ENCODE peak calls at places on chromosomes 11 and 22, in six cellular contexts. D is endothelial cell; V is stimulated activated naive CD8-positive, alpha-beta T cell treated with anti-CD3 and anti-CD28 coated beads, Interleukin-15, Interleukin-2, amounts not matched to agents 100 U/mL and 50 U/mL, for 24 hours; Z is cardiac fibroblast; L is tibial artery; Q is M059J. K is an unnamed sample.

GRCh38 chr11:123072279-123072678 is 10.3 kb upstream of the HSPA8 start:
- DNase-seq in Z (no peak), D (no peak), Q (no peak), V (no peak), L (no peak), K (no peak)

GRCh38 chr11:76038608-76039007 is 167.7 kb downstream of the WNT11 start:
- DNase-seq in V (no peak), Z (no peak), Q (no peak), L (no peak), D (no peak), K (no peak)

GRCh38 chr22:47572443-47572842 is 810.0 kb downstream of the TBC1D22A start:
- DNase-seq in V (no peak), Z (no peak), L (peak; percentile 7), Q (no peak), D (no peak), K (no peak)

GRCh38 chr11:69120096-69120875 is 35.4 kb upstream of the SMIM38 start:
- DNase-seq in L (no peak), Z (no peak), D (no peak), V (no peak), Q (no peak), K (no peak)

GRCh38 chr11:128021304-128022006 is 565.9 kb downstream of the ETS1 start:
- DNase-seq in Q (peak; percentile 45), V (no peak), D (peak; percentile 48), Z (peak; percentile 41), L (no peak), K (peak; percentile 56)

GRCh38 chr11:6307879-6308278 is 12.4 kb downstream of the CAVIN3 start:
- DNase-seq in L (no peak), V (no peak), Q (peak; percentile 46), Z (peak; percentile 46), D (no peak), K (peak; percentile 55)

GRCh38 chr11:120657306-120658070 is 145.9 kb downstream of the GRIK4 start:
- DNase-seq in V (no peak), D (no peak), Z (no peak), L (no peak), Q (no peak), K (no peak)

GRCh38 chr11:46898396-46899095 is 19.8 kb downstream of the LRP4 start:
- DNase-seq in Q (no peak), Z (no peak), D (no peak), V (no peak), L (no peak), K (no peak)

GRCh38 chr11:88384004-88384677 is 46.6 kb upstream of the CTSC start:
- DNase-seq in D (no peak), L (no peak), Q (peak; percentile 83), V (no peak), Z (peak; percentile 68), K (no peak)

GRCh38 chr22:20657963-20658362 is 116.0 kb upstream of the SERPIND1 start:
- DNase-seq in Z (no peak), Q (no peak), V (no peak), L (no peak), D (no peak), K (no peak)

GRCh38 chr22:40746428-40747220 is 67.3 kb downstream of the MCHR1 start:
- DNase-seq in L (no peak), D (no peak), Q (no peak), V (no peak), Z (peak; percentile 11), K (no peak)

GRCh38 chr11:45366196-45366595 is 80.1 kb upstream of the SYT13 start:
- DNase-seq in D (no peak), V (no peak), Q (peak; percentile 9), Z (no peak), L (no peak), K (no peak)

GRCh38 chr11:44592125-44592643 is 26.7 kb downstream of the CD82 start:
- DNase-seq in Z (peak; percentile 79), V (no peak), L (peak; percentile 85), Q (no peak), D (no peak), K (no peak)

GRCh38 chr22:25485626-25486545 is 78.6 kb upstream of the GRK3 start:
- DNase-seq in Q (no peak), L (no peak), Z (no peak), D (no peak), V (peak; percentile 59), K (no peak)

GRCh38 chr11:3203221-3204043 is 15.2 kb downstream of the MRGPRG start:
- DNase-seq in V (no peak), Z (no peak), L (peak; percentile 5), D (no peak), Q (peak; percentile 19), K (peak; percentile 69)

GRCh38 chr11:58075781-58076180 is 45.0 kb downstream of the OR6Q1 start:
- DNase-seq in Z (peak; percentile 67), D (no peak), Q (peak; percentile 61), V (no peak), L (no peak), K (no peak)

GRCh38 chr11:47768090-47768620 is 1.0 kb upstream of the FNBP4 start:
- DNase-seq in Q (peak; percentile 81), V (peak; percentile 42), Z (peak; percentile 80), D (peak; percentile 22), L (peak; percentile 70), K (peak; percentile 65)

GRCh38 chr11:107858217-107859070 is at the start of gene SLC35F2:
- DNase-seq in L (peak; percentile 44), Z (peak; percentile 61), Q (peak; percentile 86), V (peak; percentile 83), D (peak; percentile 61), K (peak; percentile 93)

GRCh38 chr11:122363306-122363705 is 247.3 kb upstream of the BLID start:
- DNase-seq in V (no peak), L (no peak), D (no peak), Q (peak; percentile 13), Z (no peak), K (no peak)

GRCh38 chr11:31160504-31161422 is 208.8 kb downstream of the DCDC1 start:
- DNase-seq in Q (peak; percentile 3), Z (peak; percentile 2), V (no peak), D (peak; percentile 9), L (no peak), K (peak; percentile 75)

GRCh38 chr11:72643547-72643946 is 30.7 kb downstream of the PDE2A start:
- DNase-seq in D (no peak), V (no peak), L (peak; percentile 39), Z (peak; percentile 72), Q (peak; percentile 89), K (no peak)

GRCh38 chr11:59259867-59260475 is 47.2 kb upstream of the MPEG1 start:
- DNase-seq in Q (no peak), V (no peak), Z (no peak), L (no peak), D (no peak), K (no peak)

GRCh38 chr11:117371453-117371852 is 43.8 kb downstream of the CEP164 start:
- DNase-seq in V (no peak), Z (no peak), Q (no peak), D (no peak), L (no peak), K (no peak)

GRCh38 chr22:37283393-37283937 is 1.2 kb downstream of the CYTH4 start:
- DNase-seq in Z (no peak), V (peak; percentile 60), Q (no peak), L (no peak), D (no peak), K (peak; percentile 71)

GRCh38 chr11:2930705-2931415 is 1.6 kb upstream of the PHLDA2 start:
- DNase-seq in L (peak; percentile 57), D (peak; percentile 66), Q (peak; percentile 83), V (peak; percentile 67), Z (peak; percentile 51), K (peak; percentile 94)

GRCh38 chr11:36775157-36775556 is 177.1 kb upstream of the RAG2 start:
- DNase-seq in V (no peak), L (no peak), D (no peak), Q (peak; percentile 51), Z (no peak), K (no peak)

GRCh38 chr11:67648140-67648795 is 2.3 kb downstream of the ACY3 start:
- DNase-seq in L (no peak), V (peak; percentile 67), Q (peak; percentile 35), D (peak; percentile 47), Z (no peak), K (peak; percentile 85)

GRCh38 chr11:74683941-74684481 is 47.2 kb downstream of the CHRDL2 start:
- DNase-seq in Z (peak; percentile 39), V (no peak), L (no peak), Q (peak; percentile 37), D (no peak), K (peak; percentile 16)

GRCh38 chr22:40031766-40032470 is 37.2 kb downstream of the FAM83F start:
- DNase-seq in D (no peak), Q (no peak), L (peak; percentile 65), V (no peak), Z (peak; percentile 77), K (no peak)

GRCh38 chr11:128852327-128853023 is 14.6 kb downstream of the KCNJ1 start:
- DNase-seq in L (no peak), Z (no peak), D (no peak), V (no peak), Q (no peak), K (no peak)

GRCh38 chr11:96314326-96315050 is 28.5 kb downstream of the MAML2 start:
- DNase-seq in Z (peak; percentile 85), Q (peak; percentile 91), V (no peak), D (no peak), L (peak; percentile 56), K (no peak)

GRCh38 chr11:69588270-69588669 is 52.7 kb upstream of the CCND1 start:
- DNase-seq in Z (peak; percentile 93), V (no peak), Q (peak; percentile 80), D (no peak), L (no peak), K (peak; percentile 25)

GRCh38 chr11:122808494-122808893 is 29.8 kb upstream of the CRTAM start:
- DNase-seq in Z (peak; percentile 63), Q (peak; percentile 70), V (peak; percentile 40), D (no peak), L (no peak), K (no peak)

GRCh38 chr11:7600205-7600775 is 73.0 kb downstream of the CYB5R2 start:
- DNase-seq in D (peak; percentile 39), L (peak; percentile 90), V (no peak), Q (peak; percentile 88), Z (peak; percentile 72), K (no peak)